ENCODE peak calls at places on chromosomes 2 and 18, in seven cellular contexts. One of them, this sample, is unnamed.

GRCh38 chr2:204705243-204705971 is 160.1 kb downstream of the PARD3B start:
- DNase-seq in K562: no peak
- DNase-seq in CD8-positive, alpha-beta T cell: no peak
- DNase-seq in dorsolateral prefrontal cortex: no peak
- DNase-seq in esophagus squamous epithelium: no peak
- DNase-seq in transverse colon: no peak
- DNase-seq in left ventricle myocardium inferior: no peak
- DNase-seq in this sample: no peak

GRCh38 chr18:25453556-25454269 is 101.7 kb upstream of the ZNF521 start:
- DNase-seq in K562: no peak
- DNase-seq in CD8-positive, alpha-beta T cell: no peak
- DNase-seq in dorsolateral prefrontal cortex: no peak
- DNase-seq in esophagus squamous epithelium: no peak
- DNase-seq in transverse colon: no peak
- DNase-seq in left ventricle myocardium inferior: no peak
- DNase-seq in this sample: peak

GRCh38 chr2:168552450-168552856 is 96.4 kb downstream of the CERS6 start:
- DNase-seq in K562: no peak
- DNase-seq in CD8-positive, alpha-beta T cell: no peak
- DNase-seq in dorsolateral prefrontal cortex: no peak
- DNase-seq in esophagus squamous epithelium: no peak
- DNase-seq in transverse colon: no peak
- DNase-seq in left ventricle myocardium inferior: no peak
- DNase-seq in this sample: no peak

GRCh38 chr2:25977768-25978167 is 4.5 kb downstream of the KIF3C start:
- DNase-seq in K562: no peak
- DNase-seq in CD8-positive, alpha-beta T cell: no peak
- DNase-seq in dorsolateral prefrontal cortex: no peak
- DNase-seq in esophagus squamous epithelium: no peak
- DNase-seq in transverse colon: no peak
- DNase-seq in left ventricle myocardium inferior: no peak
- DNase-seq in this sample: no peak

GRCh38 chr2:84906108-84906899 is 848 bp downstream of the TMSB10 start:
- DNase-seq in K562: peak
- DNase-seq in CD8-positive, alpha-beta T cell: peak
- DNase-seq in dorsolateral prefrontal cortex: peak
- DNase-seq in esophagus squamous epithelium: no peak
- DNase-seq in transverse colon: peak
- DNase-seq in left ventricle myocardium inferior: peak
- DNase-seq in this sample: peak

GRCh38 chr2:223247136-223247535 is 195.1 kb downstream of the KCNE4 start:
- DNase-seq in K562: peak
- DNase-seq in CD8-positive, alpha-beta T cell: no peak
- DNase-seq in dorsolateral prefrontal cortex: no peak
- DNase-seq in esophagus squamous epithelium: no peak
- DNase-seq in transverse colon: no peak
- DNase-seq in left ventricle myocardium inferior: no peak
- DNase-seq in this sample: no peak

GRCh38 chr2:98468621-98469236 is 24.1 kb downstream of the INPP4A start:
- DNase-seq in K562: no peak
- DNase-seq in CD8-positive, alpha-beta T cell: no peak
- DNase-seq in dorsolateral prefrontal cortex: peak
- DNase-seq in esophagus squamous epithelium: no peak
- DNase-seq in transverse colon: no peak
- DNase-seq in left ventricle myocardium inferior: no peak
- DNase-seq in this sample: no peak

GRCh38 chr2:101466426-101466825 is 8.5 kb downstream of the RFX8 start:
- DNase-seq in K562: no peak
- DNase-seq in CD8-positive, alpha-beta T cell: no peak
- DNase-seq in dorsolateral prefrontal cortex: no peak
- DNase-seq in esophagus squamous epithelium: no peak
- DNase-seq in transverse colon: no peak
- DNase-seq in left ventricle myocardium inferior: no peak
- DNase-seq in this sample: no peak

GRCh38 chr2:39109543-39109942 is 11.3 kb downstream of the SOS1 start:
- DNase-seq in K562: no peak
- DNase-seq in CD8-positive, alpha-beta T cell: no peak
- DNase-seq in dorsolateral prefrontal cortex: no peak
- DNase-seq in esophagus squamous epithelium: no peak
- DNase-seq in transverse colon: no peak
- DNase-seq in left ventricle myocardium inferior: no peak
- DNase-seq in this sample: no peak

GRCh38 chr18:58338961-58339722 is 289.7 kb downstream of the ALPK2 start:
- DNase-seq in K562: no peak
- DNase-seq in CD8-positive, alpha-beta T cell: no peak
- DNase-seq in dorsolateral prefrontal cortex: no peak
- DNase-seq in esophagus squamous epithelium: no peak
- DNase-seq in transverse colon: no peak
- DNase-seq in left ventricle myocardium inferior: no peak
- DNase-seq in this sample: peak

GRCh38 chr2:54609241-54609640 is 114.2 kb upstream of the EML6 start:
- DNase-seq in K562: no peak
- DNase-seq in CD8-positive, alpha-beta T cell: no peak
- DNase-seq in dorsolateral prefrontal cortex: no peak
- DNase-seq in esophagus squamous epithelium: no peak
- DNase-seq in transverse colon: no peak
- DNase-seq in left ventricle myocardium inferior: no peak
- DNase-seq in this sample: no peak

GRCh38 chr2:7392076-7392787 is 475.0 kb downstream of the RNF144A start:
- DNase-seq in K562: peak
- DNase-seq in CD8-positive, alpha-beta T cell: no peak
- DNase-seq in dorsolateral prefrontal cortex: no peak
- DNase-seq in esophagus squamous epithelium: no peak
- DNase-seq in transverse colon: no peak
- DNase-seq in left ventricle myocardium inferior: peak
- DNase-seq in this sample: peak

GRCh38 chr2:113768770-113769169 is 12.3 kb upstream of the SLC35F5 start:
- DNase-seq in K562: no peak
- DNase-seq in CD8-positive, alpha-beta T cell: no peak
- DNase-seq in dorsolateral prefrontal cortex: no peak
- DNase-seq in esophagus squamous epithelium: no peak
- DNase-seq in transverse colon: no peak
- DNase-seq in left ventricle myocardium inferior: no peak
- DNase-seq in this sample: no peak

GRCh38 chr2:26666671-26667070 is 25.5 kb upstream of the CIB4 start:
- DNase-seq in K562: no peak
- DNase-seq in CD8-positive, alpha-beta T cell: no peak
- DNase-seq in dorsolateral prefrontal cortex: no peak
- DNase-seq in esophagus squamous epithelium: no peak
- DNase-seq in transverse colon: no peak
- DNase-seq in left ventricle myocardium inferior: no peak
- DNase-seq in this sample: no peak

GRCh38 chr2:205850172-205850571 is 167.9 kb downstream of the NRP2 start:
- DNase-seq in K562: no peak
- DNase-seq in CD8-positive, alpha-beta T cell: no peak
- DNase-seq in dorsolateral prefrontal cortex: no peak
- DNase-seq in esophagus squamous epithelium: no peak
- DNase-seq in transverse colon: no peak
- DNase-seq in left ventricle myocardium inferior: no peak
- DNase-seq in this sample: no peak

GRCh38 chr2:23565374-23565773 is 180.4 kb downstream of the KLHL29 start:
- DNase-seq in K562: no peak
- DNase-seq in CD8-positive, alpha-beta T cell: no peak
- DNase-seq in dorsolateral prefrontal cortex: no peak
- DNase-seq in esophagus squamous epithelium: no peak
- DNase-seq in transverse colon: no peak
- DNase-seq in left ventricle myocardium inferior: no peak
- DNase-seq in this sample: no peak

GRCh38 chr2:23565814-23566213 is 180.8 kb downstream of the KLHL29 start:
- DNase-seq in K562: no peak
- DNase-seq in CD8-positive, alpha-beta T cell: no peak
- DNase-seq in dorsolateral prefrontal cortex: no peak
- DNase-seq in esophagus squamous epithelium: no peak
- DNase-seq in transverse colon: no peak
- DNase-seq in left ventricle myocardium inferior: peak
- DNase-seq in this sample: peak

GRCh38 chr2:23563151-23563550 is 178.2 kb downstream of the KLHL29 start:
- DNase-seq in K562: no peak
- DNase-seq in CD8-positive, alpha-beta T cell: no peak
- DNase-seq in dorsolateral prefrontal cortex: no peak
- DNase-seq in esophagus squamous epithelium: no peak
- DNase-seq in transverse colon: no peak
- DNase-seq in left ventricle myocardium inferior: no peak
- DNase-seq in this sample: no peak

GRCh38 chr2:23563673-23564617 is 179.0 kb downstream of the KLHL29 start:
- DNase-seq in K562: no peak
- DNase-seq in CD8-positive, alpha-beta T cell: no peak
- DNase-seq in dorsolateral prefrontal cortex: no peak
- DNase-seq in esophagus squamous epithelium: no peak
- DNase-seq in transverse colon: peak
- DNase-seq in left ventricle myocardium inferior: peak
- DNase-seq in this sample: peak

GRCh38 chr2:23564618-23564967 is 179.6 kb downstream of the KLHL29 start:
- DNase-seq in K562: no peak
- DNase-seq in CD8-positive, alpha-beta T cell: no peak
- DNase-seq in dorsolateral prefrontal cortex: no peak
- DNase-seq in esophagus squamous epithelium: no peak
- DNase-seq in transverse colon: no peak
- DNase-seq in left ventricle myocardium inferior: no peak
- DNase-seq in this sample: peak
- H3K27ac ChIP-seq in K562: no peak
- H3K27ac ChIP-seq in CD8-positive, alpha-beta T cell: no peak
- H3K27ac ChIP-seq in dorsolateral prefrontal cortex: no peak
- H3K27ac ChIP-seq in esophagus squamous epithelium: peak
- H3K27ac ChIP-seq in transverse colon: peak
- H3K27ac ChIP-seq in left ventricle myocardium inferior: peak
- H3K27ac ChIP-seq in this sample: peak

GRCh38 chr2:158745067-158745865 is 49.9 kb upstream of the DAPL1 start:
- DNase-seq in K562: no peak
- DNase-seq in CD8-positive, alpha-beta T cell: no peak
- DNase-seq in dorsolateral prefrontal cortex: peak
- DNase-seq in esophagus squamous epithelium: no peak
- DNase-seq in transverse colon: peak
- DNase-seq in left ventricle myocardium inferior: peak
- DNase-seq in this sample: peak
- H3K4me3 ChIP-seq in K562: no peak
- H3K4me3 ChIP-seq in CD8-positive, alpha-beta T cell: no peak
- H3K4me3 ChIP-seq in dorsolateral prefrontal cortex: peak
- H3K4me3 ChIP-seq in esophagus squamous epithelium: no peak
- H3K4me3 ChIP-seq in transverse colon: no peak
- H3K4me3 ChIP-seq in left ventricle myocardium inferior: no peak
- H3K4me3 ChIP-seq in this sample: no peak

GRCh38 chr2:225004531-225004930 is 37.7 kb downstream of the DOCK10 start:
- DNase-seq in K562: no peak
- DNase-seq in CD8-positive, alpha-beta T cell: no peak
- DNase-seq in dorsolateral prefrontal cortex: no peak
- DNase-seq in esophagus squamous epithelium: no peak
- DNase-seq in transverse colon: no peak
- DNase-seq in left ventricle myocardium inferior: no peak
- DNase-seq in this sample: no peak

GRCh38 chr2:225002039-225002655 is 40.1 kb downstream of the DOCK10 start:
- DNase-seq in K562: peak
- DNase-seq in CD8-positive, alpha-beta T cell: peak
- DNase-seq in dorsolateral prefrontal cortex: no peak
- DNase-seq in esophagus squamous epithelium: peak
- DNase-seq in transverse colon: peak
- DNase-seq in left ventricle myocardium inferior: no peak
- DNase-seq in this sample: no peak

GRCh38 chr2:224999784-225000183 is 42.5 kb downstream of the DOCK10 start:
- DNase-seq in K562: no peak
- DNase-seq in CD8-positive, alpha-beta T cell: no peak
- DNase-seq in dorsolateral prefrontal cortex: no peak
- DNase-seq in esophagus squamous epithelium: no peak
- DNase-seq in transverse colon: no peak
- DNase-seq in left ventricle myocardium inferior: no peak
- DNase-seq in this sample: no peak

GRCh38 chr2:225006730-225007129 is 35.5 kb downstream of the DOCK10 start:
- DNase-seq in K562: no peak
- DNase-seq in CD8-positive, alpha-beta T cell: no peak
- DNase-seq in dorsolateral prefrontal cortex: no peak
- DNase-seq in esophagus squamous epithelium: no peak
- DNase-seq in transverse colon: no peak
- DNase-seq in left ventricle myocardium inferior: no peak
- DNase-seq in this sample: no peak

DNA sequence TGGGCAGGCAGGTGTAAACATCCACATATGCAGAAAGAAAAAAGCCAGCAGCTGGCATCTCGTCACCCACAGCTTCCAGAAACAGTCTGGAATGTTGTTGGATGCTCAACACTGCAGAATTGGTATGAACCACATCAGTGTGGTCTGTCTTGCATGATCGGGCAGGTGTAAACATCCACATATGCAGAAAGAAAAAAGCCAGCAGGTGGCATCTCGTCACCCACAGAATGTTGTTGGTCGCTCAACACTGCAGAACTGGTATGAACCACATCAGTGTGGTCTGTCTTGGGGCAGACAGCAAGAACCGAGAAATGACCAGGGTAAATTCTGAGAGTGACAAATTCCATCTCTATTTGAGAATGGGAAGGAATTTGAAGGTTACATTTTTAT is 39.6 kb downstream of the DOCK10 start:
- DNase-seq in K562: no peak
- DNase-seq in CD8-positive, alpha-beta T cell: no peak
- DNase-seq in dorsolateral prefrontal cortex: no peak
- DNase-seq in esophagus squamous epithelium: no peak
- DNase-seq in transverse colon: no peak
- DNase-seq in left ventricle myocardium inferior: no peak
- DNase-seq in this sample: no peak
- H3K27ac ChIP-seq in K562: no peak
- H3K27ac ChIP-seq in CD8-positive, alpha-beta T cell: peak
- H3K27ac ChIP-seq in dorsolateral prefrontal cortex: peak
- H3K27ac ChIP-seq in esophagus squamous epithelium: no peak
- H3K27ac ChIP-seq in transverse colon: no peak
- H3K27ac ChIP-seq in left ventricle myocardium inferior: no peak
- H3K27ac ChIP-seq in this sample: no peak

GRCh38 chr2:118675531-118675930 is 171.9 kb downstream of the EN1 start:
- DNase-seq in K562: no peak
- DNase-seq in CD8-positive, alpha-beta T cell: no peak
- DNase-seq in dorsolateral prefrontal cortex: no peak
- DNase-seq in esophagus squamous epithelium: no peak
- DNase-seq in transverse colon: no peak
- DNase-seq in left ventricle myocardium inferior: no peak
- DNase-seq in this sample: no peak

GRCh38 chr2:118672571-118673158 is 174.8 kb downstream of the EN1 start:
- DNase-seq in K562: peak
- DNase-seq in CD8-positive, alpha-beta T cell: no peak
- DNase-seq in dorsolateral prefrontal cortex: no peak
- DNase-seq in esophagus squamous epithelium: no peak
- DNase-seq in transverse colon: no peak
- DNase-seq in left ventricle myocardium inferior: no peak
- DNase-seq in this sample: no peak

GRCh38 chr2:118672055-118672454 is 175.4 kb downstream of the EN1 start:
- DNase-seq in K562: no peak
- DNase-seq in CD8-positive, alpha-beta T cell: no peak
- DNase-seq in dorsolateral prefrontal cortex: no peak
- DNase-seq in esophagus squamous epithelium: no peak
- DNase-seq in transverse colon: no peak
- DNase-seq in left ventricle myocardium inferior: no peak
- DNase-seq in this sample: no peak

GRCh38 chr2:118678985-118679384 is 168.5 kb downstream of the EN1 start:
- DNase-seq in K562: no peak
- DNase-seq in CD8-positive, alpha-beta T cell: no peak
- DNase-seq in dorsolateral prefrontal cortex: no peak
- DNase-seq in esophagus squamous epithelium: no peak
- DNase-seq in transverse colon: no peak
- DNase-seq in left ventricle myocardium inferior: no peak
- DNase-seq in this sample: no peak

DNA sequence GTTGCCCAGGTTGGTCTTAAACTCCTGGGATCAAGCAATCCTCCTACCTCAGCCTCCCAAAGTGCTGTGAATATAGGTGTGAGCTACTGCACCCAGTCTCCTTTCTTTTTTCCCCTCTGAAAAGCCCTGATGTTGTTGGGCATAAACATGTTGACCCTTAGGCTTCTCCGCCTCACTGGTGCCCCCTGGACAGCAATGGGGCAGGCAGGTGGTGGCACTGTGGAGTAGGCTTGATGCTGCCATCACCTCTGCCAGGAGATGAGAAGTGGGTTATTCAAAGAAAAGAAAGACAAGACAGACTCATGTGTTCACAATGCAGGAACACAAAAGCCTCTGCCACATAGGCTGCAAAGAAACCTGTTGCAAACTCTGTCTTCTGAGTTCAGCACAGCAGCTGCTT is 169.9 kb downstream of the EN1 start:
- DNase-seq in K562: no peak
- DNase-seq in CD8-positive, alpha-beta T cell: no peak
- DNase-seq in dorsolateral prefrontal cortex: no peak
- DNase-seq in esophagus squamous epithelium: no peak
- DNase-seq in transverse colon: no peak
- DNase-seq in left ventricle myocardium inferior: no peak
- DNase-seq in this sample: no peak
- H3K4me3 ChIP-seq in K562: no peak
- H3K4me3 ChIP-seq in CD8-positive, alpha-beta T cell: no peak
- H3K4me3 ChIP-seq in dorsolateral prefrontal cortex: no peak
- H3K4me3 ChIP-seq in esophagus squamous epithelium: no peak
- H3K4me3 ChIP-seq in transverse colon: no peak
- H3K4me3 ChIP-seq in left ventricle myocardium inferior: no peak
- H3K4me3 ChIP-seq in this sample: no peak

This sample was measured in right cardiac atrium.